ENCODE peak calls at places on chromosomes 12 and 14, in five cellular contexts. J is HS-5, X is RWPE1, I is globus pallidus, G is amygdala. N is an unnamed sample.

GRCh38 chr12:47816646-47817271 is 2.9 kb downstream of the HDAC7 start:
- DNase-seq in J (no peak), X (no peak), I (no peak), G (no peak), N (no peak)

GRCh38 chr14:49970474-49971147 is 77.7 kb downstream of the ARF6 start:
- DNase-seq in J (no peak), X (no peak), I (no peak), G (no peak), N (peak)

GRCh38 chr12:121240484-121241202 is 30.7 kb downstream of the P2RX4 start:
- DNase-seq in J (no peak), X (no peak), I (no peak), G (no peak), N (no peak)

GRCh38 chr12:102249073-102249854 is 51.6 kb upstream of the PMCH start:
- DNase-seq in J (no peak), X (no peak), I (no peak), G (no peak), N (no peak)

GRCh38 chr12:121209629-121210572 is at the start of gene P2RX4:
- DNase-seq in J (peak), X (peak), I (peak), G (peak), N (peak)

GRCh38 chr12:124906606-124907261 is 7.7 kb downstream of the UBC start:
- DNase-seq in J (peak), X (peak), I (peak), G (no peak), N (no peak)

GRCh38 chr12:22415342-22416309 is 81.1 kb upstream of the ST8SIA1 start:
- DNase-seq in J (peak), X (no peak), I (no peak), G (no peak), N (no peak)

GRCh38 chr12:124861492-124861891 is 2.2 kb downstream of the SCARB1 start:
- DNase-seq in J (no peak), X (peak), I (peak), G (peak), N (peak)

GRCh38 chr12:66708704-66709443 is 30.0 kb upstream of the GRIP1 start:
- DNase-seq in J (no peak), X (peak), I (no peak), G (no peak), N (no peak)

GRCh38 chr14:51283402-51283825 is 43.4 kb downstream of the TMX1 start:
- DNase-seq in J (peak), X (peak), I (peak), G (no peak), N (peak)

GRCh38 chr12:88703790-88704189 is 123.5 kb upstream of the KITLG start:
- DNase-seq in J (no peak), X (no peak), I (no peak), G (no peak), N (no peak)

GRCh38 chr12:70823182-70823976 is 97.2 kb downstream of the PTPRR start:
- DNase-seq in J (no peak), X (no peak), I (peak), G (no peak), N (no peak)

GRCh38 chr14:101774006-101774755 is 12.7 kb downstream of the PPP2R5C start:
- DNase-seq in J (no peak), X (no peak), I (peak), G (no peak), N (peak)

GRCh38 chr12:120388711-120389431 is 19.9 kb upstream of the MSI1 start:
- DNase-seq in J (no peak), X (no peak), I (peak), G (no peak), N (no peak)

GRCh38 chr12:127035011-127035879 is 1231.7 kb upstream of the TMEM132C start:
- DNase-seq in J (no peak), X (no peak), I (no peak), G (no peak), N (peak)

N was measured in skeletal muscle cell.